ENCODE peak calls at places on chromosomes 11 and 22, in five cellular contexts. Z is T-helper 2 cell, L is foreskin fibroblast, W is M059J, P is HTR-8/SVneo. T is an unnamed sample.

GRCh38 chr11:134510171-134510570 is 98.1 kb upstream of the B3GAT1 start:
- DNase-seq in Z (no peak), L (no peak), W (no peak), P (no peak), T (peak)

GRCh38 chr11:12469451-12469850 is 92.1 kb downstream of the PARVA start:
- DNase-seq in Z (no peak), L (no peak), W (no peak), P (no peak), T (no peak)

GRCh38 chr11:74932169-74932568 is 16.7 kb downstream of the XRRA1 start:
- DNase-seq in Z (no peak), L (peak), W (peak), P (no peak), T (no peak)

GRCh38 chr11:39365809-39366436 is 2093.5 kb downstream of the LRRC4C start:
- DNase-seq in Z (no peak), L (no peak), W (peak), P (peak), T (no peak)

GRCh38 chr22:44659140-44659539 is 42.9 kb upstream of the PRR5 start:
- DNase-seq in Z (no peak), L (peak), W (no peak), P (no peak), T (no peak)

GRCh38 chr11:14422052-14422813 is 63.2 kb upstream of the RRAS2 start:
- DNase-seq in Z (no peak), L (peak), W (peak), P (peak), T (peak)

GRCh38 chr11:104151404-104152204 is 12.3 kb downstream of the PDGFD start:
- DNase-seq in Z (no peak), L (no peak), W (no peak), P (no peak), T (no peak)

GRCh38 chr11:11901917-11902316 is 60.1 kb downstream of the USP47 start:
- DNase-seq in Z (no peak), L (no peak), W (no peak), P (no peak), T (no peak)

GRCh38 chr11:2869561-2870427 is 15.8 kb downstream of the CDKN1C start:
- DNase-seq in Z (no peak), L (no peak), W (no peak), P (no peak), T (no peak)

GRCh38 chr11:134544095-134544815 is 132.2 kb upstream of the B3GAT1 start:
- DNase-seq in Z (no peak), L (no peak), W (peak), P (no peak), T (peak)

GRCh38 chr11:96054870-96055705 is 131.2 kb upstream of the MTMR2 start:
- DNase-seq in Z (no peak), L (peak), W (peak), P (peak), T (no peak)

GRCh38 chr22:20176421-20177060 is 25.7 kb upstream of the CCDC188 start:
- DNase-seq in Z (no peak), L (no peak), W (no peak), P (no peak), T (no peak)

GRCh38 chr11:61041755-61042518 is 60.4 kb upstream of the CD5 start:
- DNase-seq in Z (peak), L (no peak), W (peak), P (no peak), T (no peak)

GRCh38 chr11:19763315-19763714 is 50.7 kb downstream of the NAV2 start:
- DNase-seq in Z (no peak), L (no peak), W (no peak), P (no peak), T (no peak)

GRCh38 chr11:45000918-45001317 is 50.2 kb upstream of the TP53I11 start:
- DNase-seq in Z (no peak), L (no peak), W (no peak), P (no peak), T (no peak)

GRCh38 chr11:17703951-17704350 is 15.4 kb upstream of the MYOD1 start:
- DNase-seq in Z (no peak), L (no peak), W (no peak), P (no peak), T (no peak)

GRCh38 chr11:69443968-69444364 is 37.5 kb upstream of the LINC01488 start:
- DNase-seq in Z (no peak), L (peak), W (no peak), P (no peak), T (no peak)

GRCh38 chr11:119509969-119510401 is 87.0 kb upstream of the THY1 start:
- DNase-seq in Z (no peak), L (peak), W (peak), P (peak), T (no peak)

GRCh38 chr11:47393163-47394049 is 15.0 kb upstream of the SLC39A13 start:
- DNase-seq in Z (no peak), L (peak), W (peak), P (no peak), T (peak)

GRCh38 chr22:24390156-24390555 is 37.2 kb upstream of the ADORA2A start:
- DNase-seq in Z (no peak), L (no peak), W (no peak), P (no peak), T (no peak)

GRCh38 chr11:110249066-110249465 is 47.3 kb downstream of the RDX start:
- DNase-seq in Z (no peak), L (no peak), W (no peak), P (no peak), T (no peak)

GRCh38 chr11:128963744-128964340 is 21.2 kb upstream of the TP53AIP1 start:
- DNase-seq in Z (no peak), L (no peak), W (no peak), P (no peak), T (no peak)

GRCh38 chr11:125517116-125517804 is 21.2 kb upstream of the FEZ1 start:
- DNase-seq in Z (no peak), L (peak), W (peak), P (no peak), T (no peak)

GRCh38 chr11:61489833-61490585 is 18.5 kb upstream of the LRRC10B start:
- DNase-seq in Z (no peak), L (no peak), W (peak), P (no peak), T (peak)

GRCh38 chr11:63738720-63739360 is 29.7 kb downstream of the ZFTA start:
- DNase-seq in Z (peak), L (peak), W (peak), P (peak), T (peak)

GRCh38 chr11:73298233-73298632 is 9.8 kb upstream of the ARHGEF17 start:
- DNase-seq in Z (no peak), L (no peak), W (no peak), P (no peak), T (no peak)

GRCh38 chr11:72026029-72026428 is 27.3 kb downstream of the IL18BP start:
- DNase-seq in Z (no peak), L (no peak), W (no peak), P (no peak), T (no peak)

GRCh38 chr11:96085349-96085910 is 161.5 kb upstream of the MTMR2 start:
- DNase-seq in Z (no peak), L (no peak), W (no peak), P (no peak), T (no peak)

GRCh38 chr11:76603202-76603601 is 67.3 kb downstream of the LRRC32 start:
- DNase-seq in Z (no peak), L (no peak), W (no peak), P (no peak), T (no peak)